ENCODE peak calls at places on chromosomes 3 and 15, in four cellular contexts. Z, E, K and Q are unnamed samples.

GRCh38 chr3:112482675-112483074 is 16.6 kb downstream of the BTLA start:
- DNase-seq in Z (no peak), E (no peak), K (no peak), Q (no peak)

GRCh38 chr3:194141415-194142155 is 5.6 kb downstream of the HES1 start:
- DNase-seq in Z (peak), E (peak), K (peak), Q (peak)

GRCh38 chr3:133783762-133784161 is 21.9 kb upstream of the SRPRB start:
- DNase-seq in Z (no peak), E (no peak), K (no peak), Q (no peak)

GRCh38 chr3:37863949-37864822 is 2.5 kb downstream of the CTDSPL start:
- DNase-seq in Z (no peak), E (no peak), K (no peak), Q (peak)

GRCh38 chr15:63089260-63090043 is 32.2 kb upstream of the LACTB start:
- DNase-seq in Z (peak), E (peak), K (peak), Q (peak)

GRCh38 chr15:40912478-40912877 is 16.7 kb upstream of the DLL4 start:
- DNase-seq in Z (no peak), E (no peak), K (no peak), Q (no peak)

GRCh38 chr15:73781038-73781925 is 28.1 kb upstream of the INSYN1 start:
- DNase-seq in Z (no peak), E (peak), K (peak), Q (peak)

GRCh38 chr3:71728632-71729342 is 3.6 kb upstream of the EIF4E3 start:
- DNase-seq in Z (peak), E (no peak), K (no peak), Q (no peak)

GRCh38 chr3:134846943-134847342 is 51.9 kb downstream of the EPHB1 start:
- DNase-seq in Z (no peak), E (peak), K (peak), Q (peak)

GRCh38 chr15:79315623-79316328 is 4.9 kb downstream of the TMED3 start:
- DNase-seq in Z (no peak), E (no peak), K (no peak), Q (no peak)

GRCh38 chr3:99586680-99587079 is 51.7 kb upstream of the COL8A1 start:
- DNase-seq in Z (no peak), E (peak), K (no peak), Q (no peak)

GRCh38 chr3:47890832-47891620 is 88.1 kb downstream of the DHX30 start:
- DNase-seq in Z (no peak), E (peak), K (no peak), Q (no peak)

GRCh38 chr15:43273243-43273642 is 6.5 kb upstream of the TGM5 start:
- DNase-seq in Z (no peak), E (no peak), K (no peak), Q (no peak)

GRCh38 chr3:30984855-30985793 is 90.7 kb upstream of the GADL1 start:
- DNase-seq in Z (no peak), E (peak), K (peak), Q (peak)

GRCh38 chr3:61715886-61716527 is 154.6 kb downstream of the PTPRG start:
- DNase-seq in Z (no peak), E (no peak), K (no peak), Q (no peak)

GRCh38 chr3:44914936-44915335 is 40.5 kb downstream of the TGM4 start:
- DNase-seq in Z (peak), E (no peak), K (no peak), Q (peak)

GRCh38 chr15:57044961-57045360 is 126.5 kb downstream of the TCF12 start:
- DNase-seq in Z (no peak), E (no peak), K (no peak), Q (no peak)
- TF ChIP-seq CTCF in Z (no peak), E (no peak), K (no peak), Q (no peak)

DNA sequence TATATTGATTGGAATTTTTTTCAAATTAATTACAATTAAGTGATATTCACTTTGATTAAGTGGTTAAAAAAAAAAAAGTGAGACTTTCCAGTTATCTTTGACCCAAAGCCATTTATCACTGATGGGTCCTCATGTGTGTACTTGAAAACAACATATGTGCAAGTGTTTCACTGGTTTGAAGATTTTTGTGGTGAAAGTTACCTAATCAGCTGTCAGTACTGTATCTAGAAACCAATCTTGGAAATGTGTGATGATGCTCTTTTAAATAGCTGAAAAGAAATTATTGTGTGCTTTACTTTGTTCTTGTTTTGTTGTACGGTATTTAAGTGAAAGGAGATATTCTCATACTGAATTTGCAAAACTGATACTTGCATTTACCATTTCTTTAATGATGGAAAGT is 11.6 kb upstream of the XCR1 start:
- DNase-seq in Z (no peak), E (no peak), K (no peak), Q (no peak)
- H3K4me2 ChIP-seq in Z (no peak), E (no peak), K (no peak), Q (no peak)

GRCh38 chr3:43087249-43087776 is 18.6 kb downstream of the POMGNT2 start:
- DNase-seq in Z (no peak), E (no peak), K (no peak), Q (peak)
- TF ChIP-seq CTCF in Z (no peak), E (peak), K (no peak), Q (peak)

DNA sequence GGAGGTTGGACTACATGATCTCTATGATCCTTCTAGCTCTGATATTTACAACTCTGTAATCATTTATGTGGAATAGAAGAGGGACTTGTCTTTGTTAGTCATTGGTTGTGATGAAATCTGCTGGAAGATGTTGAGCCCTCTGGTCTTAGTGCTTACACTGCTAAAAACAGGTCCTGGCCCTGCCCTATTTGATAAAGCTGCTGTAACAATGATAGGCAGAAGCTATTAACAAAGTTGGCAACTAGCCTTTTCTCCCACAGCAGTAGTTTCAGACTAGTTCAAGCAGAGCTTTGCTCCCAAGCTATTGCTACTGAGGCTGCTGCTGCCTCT is 139.9 kb downstream of the RBPMS2 start:
- DNase-seq in Z (peak), E (peak), K (peak), Q (no peak)
- H3K4me2 ChIP-seq in Z (no peak), E (no peak), K (peak), Q (no peak)

DNA sequence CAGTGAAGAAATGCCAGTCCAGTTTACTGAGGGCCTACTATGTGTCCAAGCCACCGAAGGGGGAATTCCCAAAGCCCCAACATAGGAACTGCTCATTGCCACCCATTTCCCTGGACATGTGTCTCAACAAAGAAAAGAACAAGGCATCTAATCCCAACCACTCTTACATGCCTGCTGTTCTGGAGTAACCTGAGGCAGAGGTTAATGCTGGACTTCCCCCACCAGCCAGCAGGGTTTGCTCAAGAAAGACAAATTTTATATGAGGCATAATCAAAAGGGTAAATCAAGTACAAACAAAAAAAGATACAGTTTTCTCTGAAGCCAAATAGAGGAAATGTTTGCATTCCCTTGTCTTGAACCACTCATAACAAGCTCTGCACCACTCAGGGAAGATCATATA is 4.1 kb downstream of the ADCY5 start:
- DNase-seq in Z (no peak), E (no peak), K (no peak), Q (no peak)
- TF ChIP-seq CTCF in Z (no peak), E (no peak), K (no peak), Q (no peak)

GRCh38 chr15:91995146-91995545 is 141.6 kb downstream of the SLCO3A1 start:
- DNase-seq in Z (no peak), E (no peak), K (no peak), Q (no peak)

GRCh38 chr15:91989821-91990220 is 136.3 kb downstream of the SLCO3A1 start:
- DNase-seq in Z (no peak), E (no peak), K (no peak), Q (no peak)

GRCh38 chr15:91997163-91997562 is 143.7 kb downstream of the SLCO3A1 start:
- DNase-seq in Z (no peak), E (no peak), K (no peak), Q (no peak)

GRCh38 chr15:91988071-91988470 is 134.6 kb downstream of the SLCO3A1 start:
- DNase-seq in Z (no peak), E (no peak), K (no peak), Q (no peak)

DNA sequence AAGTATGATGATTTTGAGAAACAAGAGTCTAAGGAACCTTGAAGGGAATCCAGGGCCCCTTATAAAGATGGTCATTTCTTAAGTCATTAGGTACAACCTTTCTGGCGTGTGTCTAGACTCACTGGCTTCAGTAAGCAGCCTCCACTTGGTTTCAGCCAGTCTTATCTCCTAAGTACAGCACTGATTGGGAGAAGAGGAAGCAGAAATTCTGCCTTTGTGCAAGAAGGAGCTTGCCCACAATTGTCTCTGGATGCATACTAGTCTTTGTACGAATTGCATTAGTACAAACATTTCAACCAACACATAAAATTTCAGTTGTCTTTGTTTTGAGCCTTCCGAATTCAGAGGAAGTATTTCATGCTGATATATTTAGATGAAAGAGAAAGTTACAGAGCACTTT is 139.4 kb downstream of the SLCO3A1 start:
- DNase-seq in Z (no peak), E (no peak), K (no peak), Q (no peak)
- H3K4me2 ChIP-seq in Z (no peak), E (no peak), K (no peak), Q (no peak)